ENCODE peak calls at places on chromosomes 4 and X, in eight cellular contexts. U is CD4-positive, alpha-beta T cell; I is Peyer's patch; H is H9; A is kidney; Y is upper lobe of right lung; L is Calu3; V is astrocyte. G is an unnamed sample.

GRCh38 chr4:128770807-128771206 is 38.7 kb upstream of the JADE1 start:
- DNase-seq in U (no peak), I (no peak), H (no peak), A (no peak), Y (no peak), L (no peak), V (peak), G (no peak)

GRCh38 chr4:6402566-6403399 is 69.6 kb downstream of the PPP2R2C start:
- DNase-seq in U (no peak), I (no peak), H (peak), A (peak), Y (no peak), L (no peak), V (no peak), G (no peak)

GRCh38 chr4:16597829-16598228 is 300.6 kb downstream of the LDB2 start:
- DNase-seq in U (no peak), I (no peak), H (no peak), A (no peak), Y (no peak), L (no peak), V (peak), G (no peak)

GRCh38 chr4:87057835-87058234 is 123.0 kb downstream of the AFF1 start:
- DNase-seq in U (no peak), I (no peak), H (no peak), A (no peak), Y (no peak), L (no peak), V (peak), G (no peak)

GRCh38 chr4:6024450-6024960 is 6.3 kb upstream of the C4orf50 start:
- DNase-seq in U (no peak), I (no peak), H (no peak), A (peak), Y (no peak), L (no peak), V (no peak), G (no peak)

GRCh38 chrX:129600981-129601424 is 53.8 kb downstream of the APLN start:
- DNase-seq in U (no peak), I (no peak), H (no peak), A (no peak), Y (no peak), L (no peak), V (no peak), G (peak)

GRCh38 chr4:139247656-139248238 is 32.3 kb downstream of the MGARP start:
- DNase-seq in U (no peak), I (no peak), H (no peak), A (no peak), Y (no peak), L (no peak), V (no peak), G (no peak)

GRCh38 chrX:47239898-47240545 is 7.2 kb downstream of the USP11 start:
- DNase-seq in U (no peak), I (no peak), H (no peak), A (no peak), Y (no peak), L (no peak), V (no peak), G (no peak)

GRCh38 chr4:101334963-101335572 is 12.3 kb downstream of the PPP3CA start:
- DNase-seq in U (no peak), I (no peak), H (no peak), A (no peak), Y (no peak), L (no peak), V (no peak), G (no peak)

GRCh38 chrX:111742018-111742417 is 61.0 kb downstream of the ALG13 start:
- DNase-seq in U (no peak), I (no peak), H (no peak), A (no peak), Y (no peak), L (no peak), V (no peak), G (no peak)

GRCh38 chr4:43369036-43369594 is 476.6 kb downstream of the GRXCR1 start:
- DNase-seq in U (no peak), I (no peak), H (no peak), A (no peak), Y (no peak), L (no peak), V (no peak), G (no peak)

GRCh38 chr4:169791064-169791463 is 33.3 kb upstream of the HPF1 start:
- DNase-seq in U (no peak), I (no peak), H (no peak), A (no peak), Y (no peak), L (no peak), V (no peak), G (no peak)

GRCh38 chr4:185915817-185916216 is 103.8 kb upstream of the SORBS2 start:
- DNase-seq in U (no peak), I (no peak), H (no peak), A (no peak), Y (no peak), L (no peak), V (no peak), G (no peak)

GRCh38 chrX:13051529-13052172 is 7.2 kb upstream of the FAM9C start:
- DNase-seq in U (no peak), I (no peak), H (no peak), A (no peak), Y (no peak), L (no peak), V (peak), G (no peak)

GRCh38 chr4:64781737-64782326 is 372.6 kb upstream of the TECRL start:
- DNase-seq in U (no peak), I (no peak), H (no peak), A (no peak), Y (no peak), L (peak), V (no peak), G (no peak)

GRCh38 chrX:42832764-42833549 is 55.0 kb upstream of the PPP1R2C start:
- DNase-seq in U (no peak), I (no peak), H (no peak), A (no peak), Y (no peak), L (no peak), V (no peak), G (no peak)

GRCh38 chrX:66760648-66761047 is 121.8 kb upstream of the EDA2R start:
- DNase-seq in U (no peak), I (no peak), H (no peak), A (no peak), Y (no peak), L (no peak), V (no peak), G (no peak)

GRCh38 chrX:119398587-119398973 is 556 bp upstream of the SLC25A43 start:
- DNase-seq in U (no peak), I (no peak), H (no peak), A (no peak), Y (no peak), L (no peak), V (no peak), G (no peak)

GRCh38 chrX:48083212-48083611 is 11.8 kb upstream of the ZNF630 start:
- DNase-seq in U (peak), I (peak), H (peak), A (no peak), Y (no peak), L (peak), V (peak), G (peak)

GRCh38 chr4:123832173-123833026 is 435.8 kb downstream of the SPRY1 start:
- DNase-seq in U (no peak), I (no peak), H (no peak), A (no peak), Y (no peak), L (no peak), V (peak), G (no peak)

GRCh38 chr4:167117273-167117672 is 117.0 kb downstream of the SPOCK3 start:
- DNase-seq in U (no peak), I (no peak), H (no peak), A (no peak), Y (no peak), L (no peak), V (no peak), G (no peak)

GRCh38 chr4:47167391-47167790 is 136.0 kb downstream of the GABRB1 start:
- DNase-seq in U (no peak), I (no peak), H (no peak), A (no peak), Y (no peak), L (no peak), V (peak), G (no peak)

GRCh38 chr4:189981970-189982369 is 41.3 kb downstream of the FRG1 start:
- DNase-seq in U (no peak), I (no peak), H (no peak), A (no peak), Y (no peak), L (no peak), V (no peak), G (no peak)

GRCh38 chr4:142191901-142192300 is 555.5 kb downstream of the IL15 start:
- DNase-seq in U (no peak), I (no peak), H (no peak), A (no peak), Y (no peak), L (no peak), V (no peak), G (no peak)

GRCh38 chrX:24956828-24957227 is 58.9 kb downstream of the ARX start:
- DNase-seq in U (no peak), I (no peak), H (no peak), A (no peak), Y (no peak), L (no peak), V (peak), G (no peak)

GRCh38 chr4:155885666-155886065 is 17.8 kb upstream of the TDO2 start:
- DNase-seq in U (no peak), I (no peak), H (no peak), A (no peak), Y (no peak), L (no peak), V (peak), G (no peak)

GRCh38 chr4:154807042-154807630 is 26.1 kb downstream of the RBM46 start:
- DNase-seq in U (no peak), I (no peak), H (no peak), A (no peak), Y (no peak), L (no peak), V (peak), G (no peak)

GRCh38 chr4:5365071-5366008 is 314.1 kb downstream of the STK32B start:
- DNase-seq in U (no peak), I (no peak), H (peak), A (no peak), Y (no peak), L (no peak), V (peak), G (no peak)

GRCh38 chrX:103773445-103773844 is 3.2 kb upstream of the PLP1 start:
- DNase-seq in U (no peak), I (no peak), H (peak), A (no peak), Y (no peak), L (no peak), V (no peak), G (no peak)

GRCh38 chrX:24838624-24839023 is 144.9 kb downstream of the POLA1 start:
- DNase-seq in U (no peak), I (no peak), H (no peak), A (no peak), Y (no peak), L (peak), V (peak), G (no peak)

GRCh38 chrX:48927125-48927524 is 8.3 kb upstream of the PIM2 start:
- DNase-seq in U (no peak), I (no peak), H (peak), A (no peak), Y (no peak), L (no peak), V (no peak), G (no peak)

GRCh38 chr4:182242793-182243192 is 409 bp upstream of the TENM3 start:
- DNase-seq in U (no peak), I (no peak), H (no peak), A (no peak), Y (no peak), L (no peak), V (peak), G (no peak)

GRCh38 chr4:150769235-150769634 is 187.3 kb downstream of the MAB21L2 start:
- DNase-seq in U (no peak), I (no peak), H (no peak), A (no peak), Y (no peak), L (peak), V (peak), G (no peak)

GRCh38 chrX:130103605-130104004 is 6.7 kb downstream of the ELF4 start:
- DNase-seq in U (no peak), I (no peak), H (no peak), A (peak), Y (no peak), L (no peak), V (no peak), G (no peak)

GRCh38 chr4:144646523-144647094 is 653 bp downstream of the HHIP start:
- DNase-seq in U (no peak), I (no peak), H (peak), A (peak), Y (no peak), L (peak), V (no peak), G (peak)

GRCh38 chr4:188198980-188199792 is 59.9 kb downstream of the TRIML1 start:
- DNase-seq in U (no peak), I (no peak), H (no peak), A (no peak), Y (no peak), L (no peak), V (no peak), G (no peak)

GRCh38 chrX:6898371-6898770 is 249.1 kb upstream of the STS start:
- DNase-seq in U (no peak), I (no peak), H (no peak), A (no peak), Y (no peak), L (no peak), V (no peak), G (no peak)

GRCh38 chrX:46959985-46960700 is 47.9 kb downstream of the JADE3 start:
- DNase-seq in U (no peak), I (no peak), H (no peak), A (no peak), Y (no peak), L (no peak), V (no peak), G (no peak)

GRCh38 chr4:57157611-57158137 is 47.5 kb upstream of the IGFBP7 start:
- DNase-seq in U (no peak), I (no peak), H (no peak), A (no peak), Y (no peak), L (no peak), V (no peak), G (no peak)

GRCh38 chr4:57158762-57159161 is 48.6 kb upstream of the IGFBP7 start:
- DNase-seq in U (no peak), I (no peak), H (no peak), A (no peak), Y (no peak), L (no peak), V (peak), G (no peak)

GRCh38 chr4:57156242-57156990 is 46.2 kb upstream of the IGFBP7 start:
- DNase-seq in U (no peak), I (no peak), H (no peak), A (no peak), Y (no peak), L (no peak), V (no peak), G (no peak)

GRCh38 chr4:57159866-57160265 is 49.7 kb upstream of the IGFBP7 start:
- DNase-seq in U (no peak), I (no peak), H (no peak), A (no peak), Y (no peak), L (no peak), V (no peak), G (no peak)

DNA sequence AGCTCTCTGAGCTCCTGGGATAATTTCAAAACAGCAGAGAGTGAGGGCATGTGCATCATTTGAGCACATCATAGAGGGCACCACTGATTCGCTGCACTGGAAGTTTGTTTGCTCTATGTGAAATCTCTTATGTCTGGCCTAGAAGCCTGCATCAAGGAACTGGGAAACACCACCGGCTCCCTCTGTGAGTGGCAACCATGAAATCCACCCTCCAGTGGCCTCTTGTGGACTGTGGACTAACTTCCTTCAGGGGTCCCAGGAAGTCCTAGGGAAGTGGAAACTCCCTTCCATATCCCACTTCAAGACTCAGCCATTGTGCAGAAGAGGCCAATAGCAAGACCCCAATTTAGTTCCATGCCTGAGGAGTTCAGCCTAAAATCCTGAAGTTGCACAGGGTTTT is 48.0 kb upstream of the IGFBP7 start:
- DNase-seq in U (no peak), I (no peak), H (no peak), A (no peak), Y (no peak), L (no peak), V (no peak), G (no peak)
- TF ChIP-seq CTCF in U (no peak), I (no peak), H (no peak), A (no peak), Y (peak), L (no peak), V (peak), G (no peak)

DNA sequence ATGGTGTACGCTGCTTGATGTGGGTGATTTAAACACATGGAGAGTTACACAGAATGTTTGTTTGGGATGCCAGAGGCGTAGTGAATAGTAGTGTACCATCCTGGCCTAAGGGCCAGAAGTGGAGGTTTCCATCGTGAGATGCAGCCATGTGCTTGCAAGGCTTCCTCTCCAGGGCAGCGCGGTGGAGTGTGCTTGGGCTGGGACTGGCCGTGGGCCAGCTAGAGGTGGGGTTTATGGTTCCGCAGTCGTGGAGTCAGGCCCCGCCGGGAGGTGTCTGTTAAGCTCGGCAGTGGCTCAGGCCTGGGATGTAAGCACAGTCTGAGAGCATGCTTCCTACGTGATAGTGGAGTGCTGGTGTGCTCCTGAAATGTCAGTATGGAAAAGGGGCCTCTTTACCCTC is 14.1 kb downstream of the STOX2 start:
- DNase-seq in U (no peak), I (no peak), H (no peak), A (no peak), Y (no peak), L (no peak), V (no peak), G (no peak)
- TF ChIP-seq CTCF in U (no peak), I (no peak), H (no peak), A (no peak), Y (no peak), L (no peak), V (no peak), G (no peak)

DNA sequence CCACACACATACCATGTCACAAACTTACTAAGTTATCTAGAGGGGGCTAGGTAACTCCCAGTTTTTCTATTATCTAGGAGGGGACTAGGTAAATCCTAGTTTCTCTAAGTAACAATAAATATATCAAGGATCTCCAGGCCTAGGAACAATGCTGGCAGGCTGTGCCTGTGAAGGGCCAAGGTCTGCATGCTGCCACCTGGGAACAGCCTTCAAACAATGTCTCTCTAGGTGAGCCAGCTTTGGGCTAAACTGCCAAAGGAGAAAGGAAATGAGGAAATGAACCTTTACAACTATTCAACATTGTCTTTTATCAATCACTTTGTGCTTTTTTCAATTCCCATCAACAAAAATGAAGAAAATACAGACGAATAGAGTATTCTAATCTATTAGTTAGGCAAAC is 23.2 kb downstream of the NAF1 start:
- DNase-seq in U (no peak), I (no peak), H (no peak), A (no peak), Y (no peak), L (no peak), V (no peak), G (no peak)
- TF ChIP-seq CTCF in U (no peak), I (no peak), H (no peak), A (no peak), Y (no peak), L (no peak), V (no peak), G (no peak)

DNA sequence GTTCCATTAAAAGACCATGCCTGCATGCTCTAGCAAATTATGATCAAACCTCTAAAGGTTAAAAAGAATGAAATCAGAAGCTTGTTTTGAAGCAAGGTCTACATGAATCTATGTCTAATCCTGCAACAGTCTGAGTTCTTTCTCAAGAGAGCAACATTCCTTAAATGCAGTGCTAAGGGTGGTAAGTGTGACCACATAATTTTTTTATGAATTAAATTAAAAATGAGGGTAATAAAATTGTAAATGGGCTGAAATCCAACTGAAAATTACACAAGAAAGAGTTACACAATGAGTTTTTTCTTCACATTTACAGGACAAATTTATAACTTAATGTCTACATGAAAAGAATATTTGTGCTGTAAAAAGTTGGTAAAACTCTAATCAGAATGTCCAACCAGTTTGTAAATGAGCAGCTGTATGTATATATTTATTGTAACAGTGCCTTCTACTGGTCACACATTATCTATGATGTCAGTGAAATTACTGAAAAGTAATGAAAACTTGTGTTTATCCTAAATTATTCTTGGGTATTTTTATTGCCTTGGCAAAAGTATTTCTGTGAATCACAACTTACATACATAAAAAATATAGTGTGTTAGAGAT is 336.3 kb upstream of the PITX2 start:
- DNase-seq in U (no peak), I (no peak), H (no peak), A (no peak), Y (no peak), L (no peak), V (peak), G (no peak)
- TF ChIP-seq CTCF in U (no peak), I (no peak), H (peak), A (no peak), Y (no peak), L (no peak), V (no peak), G (no peak)

GRCh38 chr4:77618383-77619241 is 13.0 kb downstream of the CXCL13 start:
- DNase-seq in U (peak), I (peak), H (peak), A (no peak), Y (no peak), L (peak), V (peak), G (peak)
- TF ChIP-seq CTCF in U (peak), I (peak), H (peak), A (peak), Y (peak), L (peak), V (peak), G (peak)

GRCh38 chr4:102420563-102421221 is 75.4 kb upstream of the SLC39A8 start:
- DNase-seq in U (no peak), I (no peak), H (no peak), A (no peak), Y (no peak), L (no peak), V (peak), G (no peak)
- TF ChIP-seq CTCF in U (no peak), I (no peak), H (no peak), A (no peak), Y (peak), L (no peak), V (no peak), G (no peak)

DNA sequence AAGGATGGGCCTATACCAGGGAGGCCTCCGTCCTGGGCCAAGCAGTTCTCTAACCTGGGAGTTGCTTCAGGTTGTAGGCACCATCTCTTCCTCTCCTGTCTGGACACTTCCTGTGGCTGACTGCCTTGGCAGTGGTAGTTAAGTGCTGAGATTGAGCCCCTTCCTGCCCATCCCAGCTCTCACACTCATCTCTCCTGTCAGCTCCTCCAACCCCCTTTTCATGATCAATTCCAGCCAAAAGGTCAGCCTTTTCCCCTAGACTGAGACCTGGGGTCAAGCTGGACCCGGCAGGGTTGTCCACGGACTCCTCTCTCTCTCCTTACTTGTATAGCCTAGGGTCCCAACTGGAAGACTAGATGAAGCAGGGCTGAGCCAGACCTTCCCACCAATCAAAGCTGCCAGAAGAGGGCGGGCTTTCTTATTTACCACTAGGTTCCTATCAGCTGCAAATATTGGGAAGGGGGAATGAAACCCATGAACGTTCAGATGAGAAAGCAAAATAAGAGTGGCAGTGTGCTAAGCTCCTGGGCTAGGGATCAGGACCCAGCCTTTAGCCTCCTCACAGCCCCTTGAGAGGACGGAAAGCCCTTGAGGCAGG is 34.5 kb downstream of the KDM5C start:
- DNase-seq in U (no peak), I (no peak), H (peak), A (no peak), Y (no peak), L (peak), V (no peak), G (peak)
- TF ChIP-seq CTCF in U (no peak), I (no peak), H (peak), A (no peak), Y (no peak), L (no peak), V (no peak), G (no peak)

G was measured in nephron progenitor cell.